ENCODE peak calls at places on chromosomes 2 and 18, in four cellular contexts. One of them, this sample, is unnamed.

GRCh38 chr18:61329398-61329797 is 3.8 kb upstream of the CDH20 start:
- DNase-seq in K562: no peak
- DNase-seq in IMR-90: no peak
- DNase-seq in endothelial cell of umbilical vein: no peak
- DNase-seq in this sample: no peak

GRCh38 chr18:58697131-58697530 is 25.9 kb downstream of the MALT1 start:
- DNase-seq in K562: no peak
- DNase-seq in IMR-90: no peak
- DNase-seq in endothelial cell of umbilical vein: no peak
- DNase-seq in this sample: no peak

GRCh38 chr2:60987041-60987440 is 30.5 kb upstream of the PEX13 start:
- DNase-seq in K562: no peak
- DNase-seq in IMR-90: no peak
- DNase-seq in endothelial cell of umbilical vein: no peak
- DNase-seq in this sample: no peak

GRCh38 chr2:38218583-38218982 is 142.6 kb upstream of the CYP1B1 start:
- DNase-seq in K562: no peak
- DNase-seq in IMR-90: no peak
- DNase-seq in endothelial cell of umbilical vein: no peak
- DNase-seq in this sample: no peak

GRCh38 chr18:24271381-24272331 is 126.0 kb downstream of the OSBPL1A start:
- DNase-seq in K562: no peak
- DNase-seq in IMR-90: peak; percentile 72
- DNase-seq in endothelial cell of umbilical vein: peak; percentile 78
- DNase-seq in this sample: no peak

GRCh38 chr2:135151615-135152014 is 99.5 kb downstream of the RAB3GAP1 start:
- DNase-seq in K562: no peak
- DNase-seq in IMR-90: no peak
- DNase-seq in endothelial cell of umbilical vein: no peak
- DNase-seq in this sample: no peak

GRCh38 chr2:177939211-177939610 is 133.4 kb downstream of the PDE11A start:
- DNase-seq in K562: no peak
- DNase-seq in IMR-90: no peak
- DNase-seq in endothelial cell of umbilical vein: no peak
- DNase-seq in this sample: no peak

GRCh38 chr2:208042041-208042440 is 16.7 kb upstream of the PLEKHM3 start:
- DNase-seq in K562: no peak
- DNase-seq in IMR-90: peak; percentile 78
- DNase-seq in endothelial cell of umbilical vein: no peak
- DNase-seq in this sample: no peak

GRCh38 chr2:141611143-141611571 is 519.7 kb downstream of the LRP1B start:
- DNase-seq in K562: no peak
- DNase-seq in IMR-90: peak; percentile 15
- DNase-seq in endothelial cell of umbilical vein: peak; percentile 87
- DNase-seq in this sample: no peak

GRCh38 chr2:9106338-9107167 is 100.1 kb upstream of the ASAP2 start:
- DNase-seq in K562: no peak
- DNase-seq in IMR-90: no peak
- DNase-seq in endothelial cell of umbilical vein: peak; percentile 97
- DNase-seq in this sample: no peak

GRCh38 chr2:167504695-167505094 is 616.4 kb downstream of the XIRP2 start:
- DNase-seq in K562: no peak
- DNase-seq in IMR-90: no peak
- DNase-seq in endothelial cell of umbilical vein: no peak
- DNase-seq in this sample: no peak

GRCh38 chr2:118443596-118443995 is 355.3 kb downstream of the INSIG2 start:
- DNase-seq in K562: no peak
- DNase-seq in IMR-90: peak; percentile 17
- DNase-seq in endothelial cell of umbilical vein: peak; percentile 4
- DNase-seq in this sample: no peak

GRCh38 chr2:131034122-131035051 is 58.9 kb downstream of the FAM168B start:
- DNase-seq in K562: no peak
- DNase-seq in IMR-90: peak; percentile 15
- DNase-seq in endothelial cell of umbilical vein: no peak
- DNase-seq in this sample: no peak

GRCh38 chr2:28633739-28634138 is 117.9 kb upstream of the PPP1CB start:
- DNase-seq in K562: no peak
- DNase-seq in IMR-90: peak; percentile 90
- DNase-seq in endothelial cell of umbilical vein: no peak
- DNase-seq in this sample: no peak

GRCh38 chr2:150482111-150482510 is 5.4 kb downstream of the RND3 start:
- DNase-seq in K562: no peak
- DNase-seq in IMR-90: no peak
- DNase-seq in endothelial cell of umbilical vein: peak; percentile 11
- DNase-seq in this sample: no peak

GRCh38 chr2:173716458-173717052 is 248.6 kb downstream of the SP3 start:
- DNase-seq in K562: no peak
- DNase-seq in IMR-90: no peak
- DNase-seq in endothelial cell of umbilical vein: no peak
- DNase-seq in this sample: no peak

GRCh38 chr2:134218414-134218813 is 35.5 kb upstream of the MGAT5 start:
- DNase-seq in K562: no peak
- DNase-seq in IMR-90: no peak
- DNase-seq in endothelial cell of umbilical vein: no peak
- DNase-seq in this sample: no peak

DNA sequence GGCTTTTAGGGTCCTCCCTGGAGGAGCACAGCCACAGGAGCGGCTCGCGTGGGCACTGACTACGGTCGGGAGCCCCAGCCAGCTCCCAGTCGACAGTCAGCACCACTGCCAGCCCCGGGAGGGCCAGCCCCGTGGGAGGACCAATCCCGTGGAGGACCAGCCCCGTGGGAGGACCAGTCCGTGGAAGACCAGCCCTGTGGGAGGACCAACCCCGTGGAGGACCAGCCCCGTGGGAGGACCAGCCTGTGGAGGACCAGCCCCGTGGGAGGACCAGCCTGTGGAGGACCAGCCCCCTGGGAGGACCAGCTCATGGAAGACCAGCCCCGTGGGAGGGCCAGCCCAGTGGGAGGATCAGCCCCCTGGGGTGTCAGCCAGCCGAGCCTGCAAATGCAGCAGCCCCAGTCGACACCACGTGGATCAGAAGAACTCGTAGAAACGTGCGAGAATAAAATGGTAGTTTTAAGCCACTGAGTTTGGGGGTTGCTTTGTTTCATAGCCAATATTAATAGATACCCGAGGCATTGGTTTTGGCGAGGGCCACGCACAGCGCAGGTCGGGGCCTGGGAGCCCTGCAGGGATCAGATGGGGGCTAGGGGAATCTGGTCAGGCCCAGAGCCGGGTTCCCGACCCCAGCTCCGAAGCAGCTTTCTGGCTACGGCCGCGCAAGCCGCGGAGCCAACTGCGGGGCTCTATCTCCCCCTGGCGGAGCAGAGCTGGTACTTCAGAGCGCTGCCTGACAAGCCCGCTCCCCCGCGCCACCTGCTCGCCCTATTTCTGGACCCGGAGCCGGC is 73.0 kb downstream of the TEX51 start:
- DNase-seq in K562: peak; percentile 82
- DNase-seq in IMR-90: peak; percentile 39
- DNase-seq in endothelial cell of umbilical vein: peak; percentile 63
- DNase-seq in this sample: no peak
- TF ChIP-seq FOS in K562: no peak
- TF ChIP-seq FOS in IMR-90: no peak
- TF ChIP-seq FOS in endothelial cell of umbilical vein: no peak
- TF ChIP-seq FOS in this sample: no peak

DNA sequence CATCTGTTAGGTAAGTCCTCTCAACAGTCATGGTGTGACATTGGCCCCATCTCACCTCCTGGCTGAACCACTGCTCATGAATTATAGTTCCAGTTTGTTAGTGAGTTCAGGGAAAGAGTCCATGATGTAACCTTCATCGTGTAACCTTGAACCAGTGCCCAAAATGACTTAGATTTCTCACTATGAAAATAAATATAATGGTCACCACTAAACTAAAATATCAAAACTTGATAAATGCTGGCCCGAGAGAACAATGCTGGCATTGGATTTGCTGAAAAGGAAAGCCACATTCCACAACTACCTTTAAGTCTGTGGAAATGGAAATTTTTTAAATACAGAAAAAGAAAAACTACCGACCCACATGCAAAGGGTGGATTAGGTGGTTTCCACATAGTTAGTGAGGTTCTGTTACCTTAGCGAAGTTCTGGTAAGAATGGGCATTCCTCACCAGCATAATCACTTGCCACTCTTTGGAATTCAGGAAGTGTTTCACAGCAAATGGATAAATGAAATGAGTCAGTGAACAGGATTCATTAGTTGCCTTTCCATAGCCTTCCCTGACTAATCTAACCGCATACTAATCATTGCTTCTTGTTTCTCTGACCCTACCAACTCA is 133.9 kb upstream of the CTAGE1 start:
- DNase-seq in K562: no peak
- DNase-seq in IMR-90: peak; percentile 92
- DNase-seq in endothelial cell of umbilical vein: peak; percentile 92
- DNase-seq in this sample: no peak
- TF ChIP-seq FOS in K562: no peak
- TF ChIP-seq FOS in IMR-90: peak; percentile 87
- TF ChIP-seq FOS in endothelial cell of umbilical vein: peak; percentile 99
- TF ChIP-seq FOS in this sample: no peak

GRCh38 chr2:24334245-24334633 is 26.1 kb downstream of the ITSN2 start:
- DNase-seq in K562: no peak
- DNase-seq in IMR-90: peak; percentile 37
- DNase-seq in endothelial cell of umbilical vein: no peak
- DNase-seq in this sample: no peak
- TF ChIP-seq FOS in K562: no peak
- TF ChIP-seq FOS in IMR-90: no peak
- TF ChIP-seq FOS in endothelial cell of umbilical vein: no peak
- TF ChIP-seq FOS in this sample: no peak

GRCh38 chr2:229815858-229816257 is 101.5 kb upstream of the DNER start:
- DNase-seq in K562: no peak
- DNase-seq in IMR-90: peak; percentile 59
- DNase-seq in endothelial cell of umbilical vein: peak; percentile 38
- DNase-seq in this sample: no peak

GRCh38 chr2:229815342-229815741 is 101.0 kb upstream of the DNER start:
- DNase-seq in K562: no peak
- DNase-seq in IMR-90: peak; percentile 58
- DNase-seq in endothelial cell of umbilical vein: no peak
- DNase-seq in this sample: no peak

GRCh38 chr2:229805559-229805958 is 91.2 kb upstream of the DNER start:
- DNase-seq in K562: no peak
- DNase-seq in IMR-90: no peak
- DNase-seq in endothelial cell of umbilical vein: no peak
- DNase-seq in this sample: no peak

GRCh38 chr2:229810786-229811185 is 96.4 kb upstream of the DNER start:
- DNase-seq in K562: no peak
- DNase-seq in IMR-90: peak; percentile 74
- DNase-seq in endothelial cell of umbilical vein: no peak
- DNase-seq in this sample: no peak
- TF ChIP-seq FOS in K562: no peak
- TF ChIP-seq FOS in IMR-90: no peak
- TF ChIP-seq FOS in endothelial cell of umbilical vein: no peak
- TF ChIP-seq FOS in this sample: no peak

DNA sequence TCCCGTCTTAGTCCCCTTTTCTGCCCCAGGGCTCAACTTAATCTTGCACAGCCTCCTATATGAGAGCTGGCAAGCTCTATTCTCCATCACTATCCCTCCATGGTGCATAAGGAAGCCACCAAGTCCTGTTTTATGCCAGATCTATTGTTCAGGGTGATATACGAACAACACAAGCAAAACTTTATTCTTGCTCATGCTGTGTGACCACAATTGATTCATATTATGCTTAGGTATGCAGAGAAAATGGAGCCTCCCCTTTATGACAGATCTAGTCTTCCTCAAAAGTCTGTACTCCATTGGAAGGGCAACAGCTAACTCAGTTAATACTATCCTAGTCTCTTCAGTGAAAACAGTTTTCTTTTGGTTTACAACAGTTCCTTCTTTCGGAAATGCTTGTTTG is 94.0 kb upstream of the STON1 start:
- DNase-seq in K562: no peak
- DNase-seq in IMR-90: peak; percentile 21
- DNase-seq in endothelial cell of umbilical vein: no peak
- DNase-seq in this sample: no peak
- TF ChIP-seq FOS in K562: no peak
- TF ChIP-seq FOS in IMR-90: no peak
- TF ChIP-seq FOS in endothelial cell of umbilical vein: no peak
- TF ChIP-seq FOS in this sample: no peak

DNA sequence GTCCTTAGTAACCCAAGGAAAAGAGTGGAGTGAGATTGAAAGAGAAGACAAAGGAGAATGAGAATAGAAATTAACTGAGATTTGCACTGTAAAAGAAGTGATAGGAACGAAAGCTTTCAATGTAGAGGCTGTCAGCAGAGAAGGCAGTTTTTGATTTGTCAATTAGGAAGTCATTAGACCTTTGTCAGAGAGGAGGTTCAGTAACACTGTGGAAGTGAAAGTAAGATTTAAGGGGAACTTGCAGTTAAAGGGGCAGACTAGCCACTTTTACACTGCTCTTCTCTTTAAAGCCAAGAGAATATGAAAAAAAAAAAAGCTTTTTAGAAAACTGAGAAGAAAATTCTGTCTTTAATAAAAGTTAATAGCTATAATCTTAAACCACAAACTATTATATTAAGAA is 11.5 kb upstream of the KYNU start:
- DNase-seq in K562: no peak
- DNase-seq in IMR-90: peak; percentile 30
- DNase-seq in endothelial cell of umbilical vein: peak; percentile 45
- DNase-seq in this sample: no peak
- TF ChIP-seq FOS in K562: no peak
- TF ChIP-seq FOS in IMR-90: no peak
- TF ChIP-seq FOS in endothelial cell of umbilical vein: no peak
- TF ChIP-seq FOS in this sample: no peak

GRCh38 chr2:98771771-98772521 is 41.0 kb upstream of the MGAT4A start:
- DNase-seq in K562: no peak
- DNase-seq in IMR-90: no peak
- DNase-seq in endothelial cell of umbilical vein: no peak
- DNase-seq in this sample: no peak

GRCh38 chr2:98772531-98772930 is 41.6 kb upstream of the MGAT4A start:
- DNase-seq in K562: no peak
- DNase-seq in IMR-90: no peak
- DNase-seq in endothelial cell of umbilical vein: no peak
- DNase-seq in this sample: no peak

GRCh38 chr2:98771264-98771663 is 40.3 kb upstream of the MGAT4A start:
- DNase-seq in K562: no peak
- DNase-seq in IMR-90: no peak
- DNase-seq in endothelial cell of umbilical vein: no peak
- DNase-seq in this sample: no peak

GRCh38 chr2:98769784-98770183 is 38.9 kb upstream of the MGAT4A start:
- DNase-seq in K562: no peak
- DNase-seq in IMR-90: no peak
- DNase-seq in endothelial cell of umbilical vein: no peak
- DNase-seq in this sample: no peak

GRCh38 chr2:98768765-98769476 is 38.0 kb upstream of the MGAT4A start:
- DNase-seq in K562: no peak
- DNase-seq in IMR-90: no peak
- DNase-seq in endothelial cell of umbilical vein: peak; percentile 83
- DNase-seq in this sample: no peak
- TF ChIP-seq FOS in K562: no peak
- TF ChIP-seq FOS in IMR-90: no peak
- TF ChIP-seq FOS in endothelial cell of umbilical vein: peak; percentile 7
- TF ChIP-seq FOS in this sample: no peak

GRCh38 chr2:152062130-152063091 is 36.4 kb downstream of the CACNB4 start:
- DNase-seq in K562: no peak
- DNase-seq in IMR-90: peak; percentile 73
- DNase-seq in endothelial cell of umbilical vein: no peak
- DNase-seq in this sample: no peak
- TF ChIP-seq FOS in K562: no peak
- TF ChIP-seq FOS in IMR-90: no peak
- TF ChIP-seq FOS in endothelial cell of umbilical vein: no peak
- TF ChIP-seq FOS in this sample: no peak

This sample was measured in GM12878.